ENCODE peak calls at places on chromosomes 13 and 19, in eight cellular contexts. One of them, this sample, is unnamed.

GRCh38 chr19:29675650-29676186 is 10.5 kb downstream of the PLEKHF1 start:
- DNase-seq in IMR-90: no peak
- DNase-seq in spleen: peak; percentile 70
- DNase-seq in GM12892: no peak
- DNase-seq in transverse colon: no peak
- DNase-seq in adrenal gland: no peak
- DNase-seq in lower leg skin: no peak
- DNase-seq in heart left ventricle: no peak
- DNase-seq in this sample: no peak

GRCh38 chr19:12194827-12195500 is 32.1 kb downstream of the ZNF136 start:
- DNase-seq in IMR-90: peak; percentile 6
- DNase-seq in spleen: peak; percentile 87
- DNase-seq in GM12892: no peak
- DNase-seq in transverse colon: peak; percentile 79
- DNase-seq in adrenal gland: peak; percentile 83
- DNase-seq in lower leg skin: peak; percentile 79
- DNase-seq in heart left ventricle: peak; percentile 86
- DNase-seq in this sample: peak; percentile 70

GRCh38 chr19:5691205-5691929 is 1.3 kb downstream of the RPL36 start:
- DNase-seq in IMR-90: peak; percentile 31
- DNase-seq in spleen: peak; percentile 89
- DNase-seq in GM12892: no peak
- DNase-seq in transverse colon: peak; percentile 78
- DNase-seq in adrenal gland: peak; percentile 84
- DNase-seq in lower leg skin: no peak
- DNase-seq in heart left ventricle: peak; percentile 79
- DNase-seq in this sample: peak; percentile 66

GRCh38 chr13:33676700-33677048 is 141.3 kb upstream of the RFC3 start:
- DNase-seq in IMR-90: peak; percentile 21
- DNase-seq in spleen: no peak
- DNase-seq in GM12892: no peak
- DNase-seq in transverse colon: peak; percentile 58
- DNase-seq in adrenal gland: peak; percentile 71
- DNase-seq in lower leg skin: peak; percentile 38
- DNase-seq in heart left ventricle: no peak
- DNase-seq in this sample: peak; percentile 74

GRCh38 chr13:77811981-77812380 is 106.7 kb downstream of the EDNRB start:
- DNase-seq in IMR-90: no peak
- DNase-seq in spleen: no peak
- DNase-seq in GM12892: no peak
- DNase-seq in transverse colon: no peak
- DNase-seq in adrenal gland: no peak
- DNase-seq in lower leg skin: no peak
- DNase-seq in heart left ventricle: no peak
- DNase-seq in this sample: no peak

GRCh38 chr13:42883771-42884170 is 102.4 kb downstream of the FAM216B start:
- DNase-seq in IMR-90: peak; percentile 33
- DNase-seq in spleen: no peak
- DNase-seq in GM12892: no peak
- DNase-seq in transverse colon: peak; percentile 43
- DNase-seq in adrenal gland: peak; percentile 61
- DNase-seq in lower leg skin: no peak
- DNase-seq in heart left ventricle: no peak
- DNase-seq in this sample: no peak

GRCh38 chr19:43148233-43148632 is 38.1 kb downstream of the PSG5 start:
- DNase-seq in IMR-90: peak; percentile 93
- DNase-seq in spleen: no peak
- DNase-seq in GM12892: no peak
- DNase-seq in transverse colon: no peak
- DNase-seq in adrenal gland: no peak
- DNase-seq in lower leg skin: peak; percentile 69
- DNase-seq in heart left ventricle: no peak
- DNase-seq in this sample: no peak

GRCh38 chr13:71661921-71662320 is 205.1 kb downstream of the DACH1 start:
- DNase-seq in IMR-90: peak; percentile 41
- DNase-seq in spleen: no peak
- DNase-seq in GM12892: no peak
- DNase-seq in transverse colon: no peak
- DNase-seq in adrenal gland: peak; percentile 16
- DNase-seq in lower leg skin: no peak
- DNase-seq in heart left ventricle: no peak
- DNase-seq in this sample: no peak

GRCh38 chr19:32196690-32197420 is 148.6 kb upstream of the ZNF507 start:
- DNase-seq in IMR-90: no peak
- DNase-seq in spleen: peak; percentile 24
- DNase-seq in GM12892: no peak
- DNase-seq in transverse colon: no peak
- DNase-seq in adrenal gland: no peak
- DNase-seq in lower leg skin: no peak
- DNase-seq in heart left ventricle: no peak
- DNase-seq in this sample: no peak

GRCh38 chr19:38267780-38268430 is 3.5 kb downstream of the SPINT2 start:
- DNase-seq in IMR-90: no peak
- DNase-seq in spleen: no peak
- DNase-seq in GM12892: no peak
- DNase-seq in transverse colon: peak; percentile 51
- DNase-seq in adrenal gland: no peak
- DNase-seq in lower leg skin: no peak
- DNase-seq in heart left ventricle: no peak
- DNase-seq in this sample: no peak

GRCh38 chr19:1266116-1266817 is 2.9 kb upstream of the CIRBP start:
- DNase-seq in IMR-90: peak; percentile 78
- DNase-seq in spleen: peak; percentile 98
- DNase-seq in GM12892: peak; percentile 88
- DNase-seq in transverse colon: peak; percentile 95
- DNase-seq in adrenal gland: peak; percentile 85
- DNase-seq in lower leg skin: no peak
- DNase-seq in heart left ventricle: peak; percentile 97
- DNase-seq in this sample: peak; percentile 96

GRCh38 chr13:112718318-112718717 is 28.5 kb downstream of the ATP11A start:
- DNase-seq in IMR-90: no peak
- DNase-seq in spleen: peak; percentile 57
- DNase-seq in GM12892: no peak
- DNase-seq in transverse colon: peak; percentile 2
- DNase-seq in adrenal gland: no peak
- DNase-seq in lower leg skin: no peak
- DNase-seq in heart left ventricle: no peak
- DNase-seq in this sample: no peak

GRCh38 chr13:24187185-24187584 is 26.7 kb downstream of the SPATA13 start:
- DNase-seq in IMR-90: peak; percentile 64
- DNase-seq in spleen: no peak
- DNase-seq in GM12892: no peak
- DNase-seq in transverse colon: no peak
- DNase-seq in adrenal gland: no peak
- DNase-seq in lower leg skin: no peak
- DNase-seq in heart left ventricle: no peak
- DNase-seq in this sample: no peak

GRCh38 chr13:76707360-76707759 is 178.8 kb downstream of the KCTD12 start:
- DNase-seq in IMR-90: peak; percentile 78
- DNase-seq in spleen: no peak
- DNase-seq in GM12892: no peak
- DNase-seq in transverse colon: no peak
- DNase-seq in adrenal gland: no peak
- DNase-seq in lower leg skin: no peak
- DNase-seq in heart left ventricle: no peak
- DNase-seq in this sample: no peak

GRCh38 chr19:3975144-3975543 is 4.2 kb upstream of the DAPK3 start:
- DNase-seq in IMR-90: no peak
- DNase-seq in spleen: no peak
- DNase-seq in GM12892: no peak
- DNase-seq in transverse colon: no peak
- DNase-seq in adrenal gland: no peak
- DNase-seq in lower leg skin: no peak
- DNase-seq in heart left ventricle: no peak
- DNase-seq in this sample: no peak
- TF ChIP-seq POLR2A in IMR-90: no peak
- TF ChIP-seq POLR2A in spleen: no peak
- TF ChIP-seq POLR2A in GM12892: no peak
- TF ChIP-seq POLR2A in transverse colon: peak; percentile 15
- TF ChIP-seq POLR2A in adrenal gland: no peak
- TF ChIP-seq POLR2A in lower leg skin: no peak
- TF ChIP-seq POLR2A in heart left ventricle: no peak
- TF ChIP-seq POLR2A in this sample: no peak

GRCh38 chr19:17957887-17958286 is 9.0 kb upstream of the KCNN1 start:
- DNase-seq in IMR-90: no peak
- DNase-seq in spleen: no peak
- DNase-seq in GM12892: no peak
- DNase-seq in transverse colon: no peak
- DNase-seq in adrenal gland: no peak
- DNase-seq in lower leg skin: no peak
- DNase-seq in heart left ventricle: no peak
- DNase-seq in this sample: no peak
- TF ChIP-seq POLR2A in IMR-90: no peak
- TF ChIP-seq POLR2A in spleen: no peak
- TF ChIP-seq POLR2A in GM12892: no peak
- TF ChIP-seq POLR2A in transverse colon: no peak
- TF ChIP-seq POLR2A in adrenal gland: no peak
- TF ChIP-seq POLR2A in lower leg skin: no peak
- TF ChIP-seq POLR2A in heart left ventricle: no peak
- TF ChIP-seq POLR2A in this sample: no peak

GRCh38 chr19:49491030-49491803 is 3.8 kb downstream of the RPL13A start:
- DNase-seq in IMR-90: no peak
- DNase-seq in spleen: no peak
- DNase-seq in GM12892: no peak
- DNase-seq in transverse colon: no peak
- DNase-seq in adrenal gland: no peak
- DNase-seq in lower leg skin: no peak
- DNase-seq in heart left ventricle: no peak
- DNase-seq in this sample: no peak

GRCh38 chr19:49489601-49490167 is 2.3 kb downstream of the RPL13A start:
- DNase-seq in IMR-90: no peak
- DNase-seq in spleen: no peak
- DNase-seq in GM12892: no peak
- DNase-seq in transverse colon: no peak
- DNase-seq in adrenal gland: peak; percentile 66
- DNase-seq in lower leg skin: no peak
- DNase-seq in heart left ventricle: no peak
- DNase-seq in this sample: no peak

GRCh38 chr19:49490287-49491029 is 3.0 kb downstream of the RPL13A start:
- DNase-seq in IMR-90: no peak
- DNase-seq in spleen: no peak
- DNase-seq in GM12892: no peak
- DNase-seq in transverse colon: no peak
- DNase-seq in adrenal gland: no peak
- DNase-seq in lower leg skin: no peak
- DNase-seq in heart left ventricle: no peak
- DNase-seq in this sample: no peak

GRCh38 chr19:49492573-49493411 is 3.4 kb upstream of the RPS11 start:
- DNase-seq in IMR-90: peak; percentile 27
- DNase-seq in spleen: no peak
- DNase-seq in GM12892: no peak
- DNase-seq in transverse colon: no peak
- DNase-seq in adrenal gland: no peak
- DNase-seq in lower leg skin: no peak
- DNase-seq in heart left ventricle: no peak
- DNase-seq in this sample: no peak

DNA sequence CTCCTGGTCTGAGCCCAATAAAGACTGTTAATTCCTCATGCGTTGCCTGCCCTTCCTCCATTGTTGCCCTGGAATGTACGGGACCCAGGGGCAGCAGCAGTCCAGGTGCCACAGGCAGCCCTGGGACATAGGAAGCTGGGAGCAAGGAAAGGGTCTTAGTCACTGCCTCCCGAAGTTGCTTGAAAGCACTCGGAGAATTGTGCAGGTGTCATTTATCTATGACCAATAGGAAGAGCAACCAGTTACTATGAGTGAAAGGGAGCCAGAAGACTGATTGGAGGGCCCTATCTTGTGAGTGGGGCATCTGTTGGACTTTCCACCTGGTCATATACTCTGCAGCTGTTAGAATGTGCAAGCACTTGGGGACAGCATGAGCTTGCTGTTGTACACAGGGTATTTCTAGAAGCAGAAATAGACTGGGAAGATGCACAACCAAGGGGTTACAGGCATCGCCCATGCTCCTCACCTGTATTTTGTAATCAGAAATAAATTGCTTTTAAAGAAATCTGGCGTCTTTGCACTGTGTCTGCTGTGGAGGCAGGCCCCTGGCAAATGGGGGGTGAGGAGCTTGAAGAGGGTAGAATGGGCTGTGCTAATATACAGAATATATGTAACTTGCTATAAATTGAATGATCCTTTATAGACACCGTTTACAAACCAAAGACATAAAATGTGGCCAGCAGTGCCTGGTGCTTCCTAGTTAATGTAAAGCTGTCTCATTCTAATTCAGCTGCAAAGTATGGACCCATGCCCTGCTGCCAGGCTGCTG is 4.2 kb upstream of the RPS11 start:
- DNase-seq in IMR-90: no peak
- DNase-seq in spleen: no peak
- DNase-seq in GM12892: no peak
- DNase-seq in transverse colon: no peak
- DNase-seq in adrenal gland: no peak
- DNase-seq in lower leg skin: no peak
- DNase-seq in heart left ventricle: no peak
- DNase-seq in this sample: no peak
- TF ChIP-seq POLR2A in IMR-90: no peak
- TF ChIP-seq POLR2A in spleen: no peak
- TF ChIP-seq POLR2A in GM12892: no peak
- TF ChIP-seq POLR2A in transverse colon: no peak
- TF ChIP-seq POLR2A in adrenal gland: no peak
- TF ChIP-seq POLR2A in lower leg skin: no peak
- TF ChIP-seq POLR2A in heart left ventricle: no peak
- TF ChIP-seq POLR2A in this sample: no peak

GRCh38 chr19:3343619-3344502 is 22.5 kb upstream of the NFIC start:
- DNase-seq in IMR-90: peak; percentile 78
- DNase-seq in spleen: peak; percentile 80
- DNase-seq in GM12892: peak; percentile 83
- DNase-seq in transverse colon: peak; percentile 74
- DNase-seq in adrenal gland: peak; percentile 95
- DNase-seq in lower leg skin: peak; percentile 89
- DNase-seq in heart left ventricle: peak; percentile 90
- DNase-seq in this sample: peak; percentile 86
- TF ChIP-seq POLR2A in IMR-90: no peak
- TF ChIP-seq POLR2A in spleen: no peak
- TF ChIP-seq POLR2A in GM12892: no peak
- TF ChIP-seq POLR2A in transverse colon: no peak
- TF ChIP-seq POLR2A in adrenal gland: no peak
- TF ChIP-seq POLR2A in lower leg skin: no peak
- TF ChIP-seq POLR2A in heart left ventricle: no peak
- TF ChIP-seq POLR2A in this sample: peak; percentile 59

DNA sequence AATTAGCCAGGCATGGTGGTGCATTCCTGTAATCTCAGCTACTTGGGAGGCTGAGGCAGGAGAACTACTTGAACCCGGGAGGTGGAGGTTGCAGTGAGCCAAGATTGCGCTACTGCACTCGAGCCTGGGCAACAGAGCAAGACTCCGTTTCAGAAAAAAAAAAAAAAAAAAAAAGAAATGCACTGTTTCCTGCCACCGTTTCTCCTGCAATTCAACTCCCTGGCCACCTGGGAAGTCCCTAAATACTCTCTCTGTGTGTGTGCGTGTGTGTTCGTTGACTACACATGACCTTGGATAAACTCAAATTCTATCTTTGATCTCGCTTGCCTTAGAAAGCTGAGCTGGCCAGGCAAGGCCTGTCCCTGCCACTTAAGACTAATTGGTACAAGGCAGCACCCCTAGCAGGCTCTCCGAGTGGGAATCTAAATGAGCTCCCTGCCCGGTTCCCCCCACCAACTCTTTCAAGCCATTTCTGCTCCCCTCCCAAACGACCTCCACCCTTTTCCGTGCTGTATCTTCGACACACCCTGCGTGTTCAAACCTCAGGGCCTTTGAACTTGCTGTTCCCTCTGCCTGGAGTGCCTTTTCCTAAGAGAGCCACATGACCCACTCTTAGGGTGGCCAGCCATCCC is 5.2 kb upstream of the BCAT2 start:
- DNase-seq in IMR-90: peak; percentile 43
- DNase-seq in spleen: no peak
- DNase-seq in GM12892: no peak
- DNase-seq in transverse colon: no peak
- DNase-seq in adrenal gland: peak; percentile 84
- DNase-seq in lower leg skin: no peak
- DNase-seq in heart left ventricle: no peak
- DNase-seq in this sample: no peak
- TF ChIP-seq POLR2A in IMR-90: no peak
- TF ChIP-seq POLR2A in spleen: no peak
- TF ChIP-seq POLR2A in GM12892: no peak
- TF ChIP-seq POLR2A in transverse colon: no peak
- TF ChIP-seq POLR2A in adrenal gland: no peak
- TF ChIP-seq POLR2A in lower leg skin: no peak
- TF ChIP-seq POLR2A in heart left ventricle: no peak
- TF ChIP-seq POLR2A in this sample: no peak

This sample was measured in right lobe of liver.